ENCODE peak calls at places on chromosomes 6 and 20, in nine cellular contexts. O, N, V, P, L, D, H, F and A are unnamed samples.

GRCh38 chr6:63597142-63598000 is 25.1 kb downstream of the LOC128125822 start:
- DNase-seq in O (no peak), N (no peak), V (no peak), P (peak; percentile 65), L (no peak), D (no peak), H (peak; percentile 5), F (peak; percentile 9), A (peak; percentile 79)

GRCh38 chr6:167141667-167142432 is 15.9 kb downstream of the GPR31 start:
- DNase-seq in O (no peak), N (peak; percentile 52), V (peak; percentile 15), P (peak; percentile 31), L (peak; percentile 71), D (peak; percentile 51), H (peak; percentile 31), F (peak; percentile 51), A (no peak)

GRCh38 chr6:124679392-124679791 is 282.8 kb upstream of the RNF217 start:
- DNase-seq in O (no peak), N (no peak), V (no peak), P (peak; percentile 77), L (no peak), D (no peak), H (peak; percentile 25), F (no peak), A (no peak)

GRCh38 chr20:11274137-11274536 is 600.3 kb upstream of the JAG1 start:
- DNase-seq in O (peak; percentile 14), N (no peak), V (peak; percentile 54), P (peak; percentile 83), L (peak; percentile 36), D (peak; percentile 23), H (peak; percentile 75), F (peak; percentile 91), A (peak; percentile 71)

GRCh38 chr20:19809487-19809886 is 51.4 kb downstream of the RIN2 start:
- DNase-seq in O (no peak), N (no peak), V (no peak), P (no peak), L (no peak), D (peak; percentile 59), H (no peak), F (no peak), A (no peak)

GRCh38 chr6:117233146-117233545 is 32.2 kb upstream of the VGLL2 start:
- DNase-seq in O (peak; percentile 6), N (no peak), V (no peak), P (no peak), L (no peak), D (no peak), H (no peak), F (no peak), A (no peak)

GRCh38 chr20:38883981-38884733 is 42.1 kb upstream of the FAM83D start:
- DNase-seq in O (no peak), N (no peak), V (no peak), P (no peak), L (no peak), D (no peak), H (no peak), F (no peak), A (no peak)

GRCh38 chr6:106522557-106522956 is 106.7 kb downstream of the RTN4IP1 start:
- DNase-seq in O (no peak), N (no peak), V (no peak), P (no peak), L (no peak), D (no peak), H (no peak), F (no peak), A (no peak)

GRCh38 chr20:62603021-62603906 is 39.0 kb upstream of the SLCO4A1 start:
- DNase-seq in O (peak; percentile 32), N (no peak), V (peak; percentile 82), P (peak; percentile 36), L (no peak), D (peak; percentile 59), H (peak; percentile 92), F (no peak), A (peak; percentile 97)

GRCh38 chr6:37192669-37193068 is 22.7 kb downstream of the PIM1 start:
- DNase-seq in O (no peak), N (no peak), V (no peak), P (no peak), L (no peak), D (no peak), H (no peak), F (no peak), A (no peak)

GRCh38 chr6:72424476-72424875 is 197.4 kb upstream of the KCNQ5 start:
- DNase-seq in O (no peak), N (no peak), V (no peak), P (peak; percentile 79), L (no peak), D (no peak), H (no peak), F (peak; percentile 76), A (no peak)

GRCh38 chr6:33215761-33216649 is 7.7 kb downstream of the RING1 start:
- DNase-seq in O (no peak), N (no peak), V (no peak), P (no peak), L (no peak), D (no peak), H (no peak), F (no peak), A (no peak)